ENCODE peak calls at places on chromosomes 4 and X, in five cellular contexts. P is GM12892, T is H1, E is GM12878, Y is K562. U is an unnamed sample.

GRCh38 chrX:12753366-12753765 is 37.8 kb upstream of the PRPS2 start:
- DNase-seq in P (no peak), T (no peak), E (no peak), Y (no peak), U (no peak)

GRCh38 chr4:8148785-8149435 is 9.7 kb downstream of the ABLIM2 start:
- DNase-seq in P (no peak), T (no peak), E (no peak), Y (no peak), U (no peak)

GRCh38 chr4:186845137-186845842 is 121.6 kb upstream of the FAT1 start:
- DNase-seq in P (no peak), T (no peak), E (no peak), Y (peak), U (no peak)

GRCh38 chr4:38529189-38530115 is 134.5 kb upstream of the KLF3 start:
- DNase-seq in P (peak), T (no peak), E (peak), Y (peak), U (peak)

GRCh38 chr4:5220028-5220427 is 168.7 kb downstream of the STK32B start:
- DNase-seq in P (no peak), T (no peak), E (no peak), Y (no peak), U (no peak)

GRCh38 chrX:135438734-135439043 is 16.9 kb downstream of the SMIM10L2A start:
- DNase-seq in P (no peak), T (no peak), E (no peak), Y (no peak), U (no peak)

GRCh38 chr4:169335331-169335730 is 64.6 kb upstream of the SH3RF1 start:
- DNase-seq in P (no peak), T (no peak), E (no peak), Y (no peak), U (no peak)

GRCh38 chr4:172042714-172043114 is 229.5 kb downstream of the GALNTL6 start:
- DNase-seq in P (no peak), T (no peak), E (no peak), Y (peak), U (no peak)

GRCh38 chr4:70833701-70834100 is 6.0 kb downstream of the GRSF1 start:
- DNase-seq in P (no peak), T (no peak), E (no peak), Y (no peak), U (no peak)

GRCh38 chrX:87728024-87728423 is 210.4 kb downstream of the KLHL4 start:
- DNase-seq in P (no peak), T (no peak), E (no peak), Y (peak), U (no peak)

GRCh38 chr4:7361256-7361655 is 73.5 kb downstream of the PSAPL1 start:
- DNase-seq in P (no peak), T (no peak), E (no peak), Y (no peak), U (no peak)

GRCh38 chr4:19375931-19376330 is 875.8 kb upstream of the SLIT2 start:
- DNase-seq in P (no peak), T (no peak), E (no peak), Y (no peak), U (no peak)

GRCh38 chr4:40599431-40599830 is 30.2 kb downstream of the RBM47 start:
- DNase-seq in P (no peak), T (no peak), E (no peak), Y (no peak), U (no peak)
- TF ChIP-seq TAF1 in P (no peak), T (no peak), E (no peak), Y (no peak), U (no peak)

DNA sequence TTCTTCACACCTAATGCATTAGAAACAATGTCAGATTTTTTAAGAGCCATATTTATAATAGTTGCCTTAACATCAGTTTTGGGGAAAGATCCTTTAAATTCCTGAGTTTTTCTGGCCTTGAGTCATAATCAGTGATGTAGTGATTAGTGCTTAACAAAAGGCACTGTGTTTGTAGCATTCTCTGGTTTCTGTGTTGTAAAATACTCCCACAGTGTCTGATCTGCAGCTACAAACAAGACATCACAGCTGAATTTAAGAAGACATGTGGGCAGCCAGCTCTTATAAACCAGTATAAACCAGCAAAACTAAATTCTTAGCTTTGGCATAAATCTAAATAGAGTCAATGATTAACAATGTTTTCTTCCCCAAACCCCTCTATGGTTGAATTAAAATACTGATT is 233.8 kb downstream of the FSTL5 start:
- DNase-seq in P (no peak), T (no peak), E (no peak), Y (no peak), U (no peak)
- TF ChIP-seq TAF1 in P (no peak), T (no peak), E (no peak), Y (no peak), U (no peak)

DNA sequence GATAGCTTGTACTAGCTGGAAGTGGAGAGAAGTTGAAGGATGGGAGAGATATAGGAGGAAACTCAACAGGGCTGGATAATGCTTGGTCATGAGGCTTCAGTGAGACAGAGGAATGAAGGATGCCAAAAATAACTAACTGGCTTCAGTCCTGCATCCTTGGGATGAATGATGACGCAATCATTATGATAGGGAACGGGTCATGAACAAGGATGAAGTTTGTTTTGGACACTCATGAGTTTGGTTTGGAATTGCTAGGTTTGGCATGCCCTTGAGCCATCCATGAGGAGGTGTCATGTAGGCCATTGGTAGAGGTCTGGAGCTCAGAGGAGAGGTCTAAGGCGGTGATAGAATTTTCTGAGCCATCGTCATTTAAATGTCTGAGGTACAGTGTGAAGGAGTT is 160.0 kb upstream of the NHS start:
- DNase-seq in P (no peak), T (no peak), E (no peak), Y (no peak), U (no peak)
- TF ChIP-seq TAF1 in P (no peak), T (no peak), E (no peak), Y (no peak), U (no peak)

DNA sequence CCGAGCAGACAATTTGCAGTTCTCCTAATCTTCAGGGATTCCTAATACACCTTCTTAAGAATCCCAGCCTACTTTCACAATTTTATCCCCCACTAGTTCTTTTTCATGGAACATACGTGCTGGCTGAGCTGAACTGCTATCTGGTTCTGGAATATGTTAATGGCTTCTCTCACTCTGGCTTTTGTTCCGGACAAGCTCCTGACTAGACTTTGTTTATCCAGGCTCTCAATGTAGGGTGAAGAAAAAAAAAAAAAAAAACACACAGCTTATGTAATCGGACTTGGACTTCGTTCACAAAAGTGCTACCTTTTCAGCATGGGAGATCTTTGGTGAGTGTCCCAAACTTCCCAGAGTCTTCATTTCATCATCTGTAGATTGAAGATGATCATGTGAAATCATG is 555.4 kb upstream of the CPEB2 start:
- DNase-seq in P (no peak), T (no peak), E (no peak), Y (no peak), U (no peak)
- TF ChIP-seq TAF1 in P (no peak), T (no peak), E (no peak), Y (no peak), U (no peak)

DNA sequence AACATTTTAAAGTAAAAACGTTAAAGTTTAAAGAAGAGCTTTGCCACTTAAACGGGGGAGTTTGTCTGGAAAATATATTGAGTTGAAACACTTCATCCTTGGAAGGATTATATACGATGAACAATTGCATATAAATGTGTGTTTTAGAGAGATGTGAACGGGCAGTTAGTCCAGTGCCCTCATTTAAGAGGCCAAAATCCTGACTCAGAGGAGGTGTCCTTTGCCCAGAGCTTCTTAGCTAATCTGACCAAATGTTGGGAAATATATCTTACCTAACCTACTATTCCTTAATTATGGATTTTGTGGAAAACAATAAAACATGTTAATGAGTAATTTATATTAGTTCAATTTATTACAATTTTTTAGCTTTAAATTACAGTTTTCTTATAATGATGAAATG is 327.2 kb upstream of the DIPK2B start:
- DNase-seq in P (no peak), T (no peak), E (no peak), Y (no peak), U (no peak)
- TF ChIP-seq TAF1 in P (no peak), T (no peak), E (no peak), Y (no peak), U (no peak)

DNA sequence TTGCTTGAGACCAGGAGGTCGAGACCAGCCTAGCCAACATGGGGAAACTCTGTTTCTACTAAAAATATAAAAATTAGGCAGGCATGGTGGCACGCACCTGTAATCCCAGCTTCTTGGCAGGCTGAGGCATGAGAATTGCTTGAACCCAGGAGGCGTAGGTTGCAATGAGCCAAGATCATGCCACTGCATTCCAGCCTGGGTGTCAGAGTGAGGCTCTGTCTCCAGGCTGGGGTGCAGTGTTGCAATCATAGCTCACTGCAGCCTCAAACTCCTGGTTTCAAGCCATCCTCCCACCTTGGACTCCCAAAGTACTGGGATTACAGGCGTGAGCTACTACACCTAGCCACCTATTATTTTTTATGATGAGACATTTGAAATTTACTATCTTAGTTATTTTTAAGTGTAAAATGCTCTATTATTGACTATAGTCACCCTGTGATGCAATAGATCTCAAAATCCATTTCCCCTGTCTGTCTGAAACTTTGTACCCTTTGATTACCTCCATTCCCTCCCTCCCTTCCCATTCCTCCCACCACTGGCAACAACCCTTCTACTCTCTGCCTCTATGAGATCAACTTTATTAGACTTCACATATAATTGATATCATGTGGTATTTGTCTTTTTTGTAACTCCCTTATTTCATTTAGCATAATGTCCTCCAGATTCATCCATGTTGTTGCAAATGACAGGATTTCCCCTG is 23.4 kb downstream of the HMGB3 start:
- DNase-seq in P (no peak), T (no peak), E (no peak), Y (no peak), U (no peak)
- TF ChIP-seq TAF1 in P (no peak), T (no peak), E (no peak), Y (no peak), U (no peak)